ENCODE peak calls at places on chromosome 14, in five cellular contexts. H is stimulated activated effector memory CD8-positive, alpha-beta T cell treated with anti-CD3 and anti-CD28 coated beads, Interleukin-12 subunit alpha, Interleukin-12 subunit beta, amount 100 ng/mL, for 72 hours; B is Calu3; V is ovary; E is HuH-7.5. G is an unnamed sample.

GRCh38 chr14:32666310-32666709 is 272.4 kb upstream of the NPAS3 start:
- DNase-seq in H (no peak), B (no peak), E (no peak), V (no peak), G (no peak)

GRCh38 chr14:71332476-71332875 is 425.2 kb downstream of the PCNX1 start:
- DNase-seq in H (no peak), E (no peak), V (no peak), B (no peak), G (no peak)

GRCh38 chr14:74083161-74083560 is 1.1 kb downstream of the ALDH6A1 start:
- DNase-seq in E (no peak), H (no peak), V (no peak), B (no peak), G (no peak)

GRCh38 chr14:60637490-60638452 is 11.5 kb downstream of the SIX1 start:
- DNase-seq in B (no peak), E (no peak), V (no peak), H (no peak), G (no peak)

GRCh38 chr14:79278798-79279644 is 932.3 kb downstream of the DIO2 start:
- DNase-seq in B (no peak), H (no peak), E (peak; percentile 19), V (peak; percentile 21), G (peak; percentile 33)

GRCh38 chr14:92217956-92218355 is 96.2 kb downstream of the CPSF2 start:
- DNase-seq in B (no peak), V (no peak), H (no peak), E (no peak), G (no peak)

GRCh38 chr14:69860221-69860620 is 19.0 kb upstream of the SMOC1 start:
- DNase-seq in E (no peak), H (no peak), B (no peak), V (no peak), G (no peak)

GRCh38 chr14:65237956-65238355 is 135.6 kb upstream of the MAX start:
- DNase-seq in H (no peak), E (no peak), V (no peak), B (peak; percentile 76), G (no peak)

GRCh38 chr14:22099942-22100763 is 426.5 kb upstream of the OR4E1 start:
- DNase-seq in V (peak; percentile 54), H (no peak), E (peak; percentile 27), B (peak; percentile 75), G (peak; percentile 38)

GRCh38 chr14:74683406-74683805 is 29.5 kb downstream of the AREL1 start:
- DNase-seq in H (no peak), B (no peak), V (no peak), E (no peak), G (no peak)

GRCh38 chr14:76705214-76705613 is 56.1 kb upstream of the VASH1 start:
- DNase-seq in E (no peak), B (no peak), V (no peak), H (peak; percentile 37), G (no peak)

GRCh38 chr14:21097616-21098133 is 780 bp downstream of the ZNF219 start:
- DNase-seq in B (no peak), V (peak; percentile 66), H (no peak), E (peak; percentile 59), G (no peak)

GRCh38 chr14:57085801-57086200 is 182.9 kb downstream of the EXOC5 start:
- DNase-seq in E (no peak), B (no peak), V (no peak), H (no peak), G (no peak)

GRCh38 chr14:75399819-75400678 is 27.8 kb upstream of the JDP2 start:
- DNase-seq in B (peak; percentile 88), E (no peak), H (no peak), V (peak; percentile 60), G (no peak)

GRCh38 chr14:104291123-104292000 is 153.0 kb downstream of the KIF26A start:
- DNase-seq in E (no peak), H (no peak), V (peak; percentile 21), B (no peak), G (no peak)

G was measured in GM13977.